ENCODE peak calls at places on chromosomes 12 and 14, in nine cellular contexts. G is left lung; U is GM03348; D is right atrium auricular region; A is Kasumi-1; S is AG08395; F is tibial nerve; V is pulmonary artery endothelial cell; Q is activated CD4-positive, alpha-beta T cell treated with anti-CD3 and anti-CD28 coated beads, Interleukin-2, amount 50 U/mL, for 48 hours. J is an unnamed sample.

GRCh38 chr14:73633115-73633514 is 11.7 kb upstream of the DNAL1 start:
- DNase-seq in D (no peak), U (no peak), S (no peak), G (no peak), F (no peak), V (no peak), A (no peak), Q (no peak), J (no peak)

GRCh38 chr14:33352821-33353220 is 414.1 kb downstream of the NPAS3 start:
- DNase-seq in D (no peak), U (no peak), F (no peak), G (no peak), S (no peak), Q (no peak), V (no peak), A (no peak), J (no peak)

GRCh38 chr12:93679308-93679933 is 2.2 kb downstream of the CRADD start:
- DNase-seq in D (no peak), Q (no peak), S (no peak), A (no peak), G (no peak), U (no peak), V (no peak), F (no peak), J (no peak)

GRCh38 chr12:53097207-53097563 is 282 bp upstream of the IGFBP6 start:
- DNase-seq in G (no peak), A (no peak), F (no peak), V (no peak), D (no peak), Q (no peak), U (peak), S (peak), J (peak)

GRCh38 chr12:93857279-93857894 is 180.2 kb downstream of the CRADD start:
- DNase-seq in G (no peak), V (no peak), D (no peak), A (no peak), F (no peak), Q (no peak), S (peak), U (no peak), J (no peak)

GRCh38 chr12:109125791-109126190 is 9.4 kb downstream of the ACACB start:
- DNase-seq in A (no peak), V (no peak), S (no peak), U (no peak), G (no peak), F (no peak), D (no peak), Q (no peak), J (no peak)

GRCh38 chr12:2332266-2332665 is 279.5 kb downstream of the CACNA1C start:
- DNase-seq in V (no peak), S (peak), U (peak), A (no peak), G (no peak), Q (no peak), F (no peak), D (no peak), J (no peak)

GRCh38 chr12:118874698-118875548 is 106.4 kb upstream of the SRRM4 start:
- DNase-seq in S (no peak), A (no peak), G (no peak), D (no peak), Q (no peak), V (no peak), F (no peak), U (no peak), J (no peak)

GRCh38 chr14:33019346-33019745 is 80.7 kb downstream of the NPAS3 start:
- DNase-seq in D (no peak), Q (no peak), F (no peak), A (no peak), S (no peak), U (no peak), V (no peak), G (no peak), J (no peak)

GRCh38 chr14:68088463-68088862 is 268.9 kb downstream of the RAD51B start:
- DNase-seq in A (no peak), F (no peak), V (no peak), Q (no peak), G (no peak), S (no peak), D (no peak), U (no peak), J (no peak)

GRCh38 chr14:93965287-93965821 is 11.0 kb downstream of the ASB2 start:
- DNase-seq in Q (no peak), U (peak), S (peak), A (no peak), G (no peak), F (no peak), V (no peak), D (no peak), J (peak)

GRCh38 chr12:100794441-100795192 is at the start of gene ANO4:
- DNase-seq in G (no peak), D (no peak), Q (no peak), S (peak), U (peak), V (no peak), F (no peak), A (no peak), J (no peak)

J was measured in hepatic stellate cell.